ENCODE peak calls at places on chromosomes 16 and 17, in nine cellular contexts. X, M, R, F, H, K, O, L and J are unnamed samples.

GRCh38 chr17:31175237-31175636 is 80.5 kb downstream of the NF1 start:
- DNase-seq in X (no peak), M (no peak), R (no peak), F (no peak), H (no peak), K (no peak), O (no peak), L (no peak), J (no peak)

GRCh38 chr17:75722076-75722475 is 817 bp downstream of the ITGB4 start:
- DNase-seq in X (no peak), M (no peak), R (peak), F (no peak), H (no peak), K (no peak), O (no peak), L (no peak), J (no peak)

GRCh38 chr16:56858375-56858774 is 6.6 kb upstream of the SLC12A3 start:
- DNase-seq in X (no peak), M (no peak), R (peak), F (no peak), H (no peak), K (no peak), O (no peak), L (peak), J (no peak)

GRCh38 chr16:30527635-30528178 is 1.3 kb upstream of the ZNF768 start:
- DNase-seq in X (no peak), M (no peak), R (peak), F (no peak), H (no peak), K (no peak), O (no peak), L (no peak), J (peak)

GRCh38 chr16:90019543-90020259 is 445 bp upstream of the DBNDD1 start:
- DNase-seq in X (no peak), M (peak), R (no peak), F (peak), H (no peak), K (peak), O (no peak), L (no peak), J (no peak)

GRCh38 chr17:7852262-7852670 is 2.6 kb upstream of the TMEM88 start:
- DNase-seq in X (no peak), M (no peak), R (peak), F (no peak), H (no peak), K (no peak), O (no peak), L (peak), J (no peak)

GRCh38 chr17:79933863-79934652 is 94.8 kb upstream of the CBX4 start:
- DNase-seq in X (no peak), M (peak), R (peak), F (peak), H (no peak), K (no peak), O (peak), L (no peak), J (no peak)

GRCh38 chr16:4376126-4376819 is 4.6 kb downstream of the VASN start:
- DNase-seq in X (no peak), M (peak), R (peak), F (no peak), H (peak), K (no peak), O (peak), L (peak), J (peak)

GRCh38 chr17:45146616-45147101 is 1.6 kb upstream of the HEXIM1 start:
- DNase-seq in X (no peak), M (peak), R (no peak), F (no peak), H (no peak), K (no peak), O (no peak), L (no peak), J (no peak)

GRCh38 chr17:37791434-37791833 is 46.6 kb upstream of the HNF1B start:
- DNase-seq in X (no peak), M (no peak), R (no peak), F (peak), H (no peak), K (peak), O (no peak), L (no peak), J (no peak)

GRCh38 chr17:48427598-48427997 is 2.4 kb downstream of the SKAP1 start:
- DNase-seq in X (no peak), M (no peak), R (no peak), F (no peak), H (no peak), K (peak), O (no peak), L (no peak), J (no peak)

GRCh38 chr17:36623281-36623680 is 21.9 kb downstream of the MRM1 start:
- DNase-seq in X (no peak), M (no peak), R (no peak), F (no peak), H (no peak), K (no peak), O (no peak), L (no peak), J (no peak)

GRCh38 chr17:36592316-36592710 is 634 bp downstream of the DHRS11 start:
- DNase-seq in X (no peak), M (no peak), R (peak), F (peak), H (no peak), K (no peak), O (no peak), L (peak), J (no peak)

GRCh38 chr16:64196444-64196843 is 925.4 kb downstream of the CDH11 start:
- DNase-seq in X (no peak), M (no peak), R (no peak), F (no peak), H (no peak), K (no peak), O (no peak), L (no peak), J (no peak)

GRCh38 chr16:389317-389716 is 7.5 kb upstream of the PGAP6 start:
- DNase-seq in X (no peak), M (no peak), R (no peak), F (no peak), H (no peak), K (no peak), O (no peak), L (peak), J (no peak)

GRCh38 chr17:5837055-5837491 is 233.1 kb upstream of the WSCD1 start:
- DNase-seq in X (peak), M (no peak), R (no peak), F (peak), H (no peak), K (no peak), O (no peak), L (no peak), J (no peak)

GRCh38 chr17:69802045-69802740 is 272.8 kb upstream of the KCNJ16 start:
- DNase-seq in X (no peak), M (no peak), R (no peak), F (no peak), H (no peak), K (no peak), O (no peak), L (no peak), J (no peak)

GRCh38 chr17:76076100-76076764 is 1.7 kb downstream of the GALR2 start:
- DNase-seq in X (no peak), M (no peak), R (peak), F (no peak), H (no peak), K (no peak), O (no peak), L (no peak), J (no peak)

GRCh38 chr16:19697756-19698318 is 20.2 kb downstream of the KNOP1 start:
- DNase-seq in X (no peak), M (no peak), R (no peak), F (no peak), H (no peak), K (no peak), O (no peak), L (no peak), J (no peak)

GRCh38 chr16:17173134-17173729 is 297.5 kb downstream of the XYLT1 start:
- DNase-seq in X (no peak), M (peak), R (no peak), F (no peak), H (no peak), K (no peak), O (peak), L (no peak), J (peak)

GRCh38 chr16:23122107-23122506 is 27.1 kb downstream of the USP31 start:
- DNase-seq in X (no peak), M (no peak), R (no peak), F (no peak), H (no peak), K (no peak), O (no peak), L (no peak), J (no peak)

GRCh38 chr16:23119570-23119969 is 29.7 kb downstream of the USP31 start:
- DNase-seq in X (peak), M (no peak), R (no peak), F (no peak), H (no peak), K (no peak), O (no peak), L (no peak), J (no peak)

GRCh38 chr16:23124315-23124714 is 24.9 kb downstream of the USP31 start:
- DNase-seq in X (no peak), M (peak), R (no peak), F (peak), H (no peak), K (no peak), O (no peak), L (no peak), J (no peak)

GRCh38 chr16:23121024-23121423 is 28.2 kb downstream of the USP31 start:
- DNase-seq in X (no peak), M (no peak), R (no peak), F (no peak), H (no peak), K (no peak), O (no peak), L (no peak), J (no peak)

DNA sequence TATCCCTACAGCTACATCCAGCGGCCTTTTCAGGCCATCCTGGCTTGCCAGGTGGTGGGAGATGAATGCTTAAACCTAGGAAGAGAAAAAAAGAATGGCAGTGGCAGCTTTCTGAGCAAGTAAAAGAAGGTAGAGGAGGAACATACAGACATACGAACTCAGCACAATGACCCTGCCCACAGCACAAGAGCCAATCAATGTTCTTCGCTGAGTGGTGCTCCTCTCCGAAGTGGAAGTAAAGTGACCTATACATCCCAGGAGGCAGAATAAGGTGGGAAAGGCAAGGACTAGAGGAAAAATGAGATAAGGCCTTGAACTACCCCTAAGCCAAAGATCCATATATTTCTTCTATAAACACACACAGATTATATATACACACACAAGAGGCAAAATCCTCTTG is 28.7 kb downstream of the USP31 start:
- DNase-seq in X (no peak), M (no peak), R (no peak), F (no peak), H (no peak), K (no peak), O (no peak), L (no peak), J (no peak)
- H3K27ac ChIP-seq in X (peak), M (no peak), R (no peak), F (no peak), H (peak), K (no peak), O (peak), L (peak), J (no peak)

DNA sequence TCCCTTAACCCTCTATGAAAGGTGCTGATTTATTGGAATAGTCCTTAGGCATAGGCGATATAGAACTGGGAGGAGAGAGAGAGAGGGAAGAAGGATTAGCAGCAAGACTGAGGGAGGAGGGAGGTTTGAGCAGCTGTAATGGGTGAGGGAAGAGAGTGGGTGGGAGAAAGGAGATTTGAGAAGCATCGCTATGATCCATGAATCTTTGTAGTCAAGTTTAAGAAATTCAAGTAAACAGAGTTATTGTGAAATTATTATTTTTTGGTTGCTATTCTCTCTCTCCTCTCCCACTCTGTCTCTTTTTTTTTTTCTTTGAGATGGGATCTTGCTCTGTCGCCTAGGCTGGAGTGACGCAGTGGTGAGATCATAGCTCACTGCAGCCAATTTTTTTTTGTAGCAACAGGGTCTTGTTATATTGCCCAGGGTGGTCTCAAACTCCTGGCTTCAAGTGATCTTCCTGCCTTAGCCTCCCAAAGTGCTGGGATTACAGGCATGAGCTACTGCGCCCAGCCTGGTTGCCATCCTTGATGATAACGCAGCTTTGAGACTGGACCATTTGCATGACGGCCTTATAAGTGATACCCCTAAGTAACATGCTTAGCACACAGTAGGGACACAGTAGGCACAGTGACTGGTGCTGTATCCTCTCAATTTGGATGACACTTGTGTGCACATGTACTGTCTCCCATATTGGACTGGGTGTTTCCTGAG is 21.0 kb upstream of the TNS4 start:
- DNase-seq in X (no peak), M (no peak), R (no peak), F (no peak), H (no peak), K (no peak), O (no peak), L (no peak), J (no peak)
- H3K27ac ChIP-seq in X (peak), M (no peak), R (no peak), F (peak), H (no peak), K (no peak), O (no peak), L (no peak), J (no peak)

GRCh38 chr16:69327585-69328310 is 2.6 kb downstream of the PDF start:
- DNase-seq in X (no peak), M (no peak), R (peak), F (no peak), H (no peak), K (no peak), O (no peak), L (no peak), J (no peak)
- H3K27ac ChIP-seq in X (no peak), M (peak), R (peak), F (peak), H (no peak), K (no peak), O (no peak), L (no peak), J (no peak)

DNA sequence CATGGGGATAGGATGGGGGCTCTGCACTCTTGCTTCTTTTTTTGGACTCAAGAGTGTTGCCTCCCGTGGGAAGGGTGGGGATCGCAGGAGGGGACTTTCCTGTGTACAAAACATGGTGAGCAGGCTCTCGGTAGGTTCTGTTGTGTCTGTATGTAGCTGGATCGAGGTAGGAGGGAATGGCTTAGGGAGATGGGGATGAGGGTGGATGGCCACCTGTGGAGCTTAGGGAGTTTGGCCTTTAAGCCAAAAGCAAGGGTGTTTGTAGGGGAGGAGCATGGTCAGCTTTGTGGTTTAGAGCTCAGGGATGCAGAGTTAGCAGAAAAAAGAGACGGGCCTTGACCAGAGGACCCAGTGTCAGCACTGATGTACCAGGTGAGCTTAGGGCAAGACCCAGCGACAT is 11.0 kb upstream of the EDC4 start:
- DNase-seq in X (no peak), M (no peak), R (no peak), F (no peak), H (no peak), K (no peak), O (no peak), L (no peak), J (no peak)
- H3K27ac ChIP-seq in X (peak), M (peak), R (no peak), F (no peak), H (peak), K (no peak), O (no peak), L (peak), J (no peak)

GRCh38 chr16:81277681-81278080 is 37.1 kb upstream of the GAN start:
- DNase-seq in X (no peak), M (no peak), R (no peak), F (no peak), H (no peak), K (no peak), O (no peak), L (no peak), J (no peak)

GRCh38 chr16:81280393-81280792 is 34.4 kb upstream of the GAN start:
- DNase-seq in X (no peak), M (no peak), R (no peak), F (no peak), H (no peak), K (no peak), O (no peak), L (no peak), J (no peak)

GRCh38 chr16:81279375-81279774 is 35.4 kb upstream of the GAN start:
- DNase-seq in X (no peak), M (no peak), R (no peak), F (no peak), H (no peak), K (no peak), O (no peak), L (no peak), J (no peak)

GRCh38 chr16:81276323-81276722 is 37.8 kb downstream of the BCO1 start:
- DNase-seq in X (no peak), M (no peak), R (no peak), F (no peak), H (no peak), K (no peak), O (peak), L (no peak), J (peak)

GRCh38 chr16:81278526-81278925 is 36.2 kb upstream of the GAN start:
- DNase-seq in X (no peak), M (no peak), R (no peak), F (no peak), H (no peak), K (no peak), O (no peak), L (no peak), J (no peak)
- H3K27ac ChIP-seq in X (no peak), M (no peak), R (no peak), F (no peak), H (no peak), K (no peak), O (no peak), L (no peak), J (no peak)

GRCh38 chr17:16287563-16288027 is 65.7 kb downstream of the CENPV start:
- DNase-seq in X (no peak), M (no peak), R (no peak), F (no peak), H (no peak), K (no peak), O (no peak), L (no peak), J (no peak)

GRCh38 chr17:16286009-16286946 is 67.0 kb downstream of the CENPV start:
- DNase-seq in X (no peak), M (peak), R (peak), F (peak), H (peak), K (peak), O (no peak), L (peak), J (no peak)

GRCh38 chr17:16285646-16286008 is 67.6 kb downstream of the CENPV start:
- DNase-seq in X (no peak), M (no peak), R (no peak), F (no peak), H (no peak), K (no peak), O (no peak), L (no peak), J (no peak)

GRCh38 chr17:16286947-16287562 is 66.2 kb downstream of the CENPV start:
- DNase-seq in X (no peak), M (peak), R (no peak), F (no peak), H (no peak), K (no peak), O (no peak), L (peak), J (no peak)

GRCh38 chr17:16288860-16289571 is 64.3 kb downstream of the CENPV start:
- DNase-seq in X (no peak), M (no peak), R (no peak), F (no peak), H (no peak), K (no peak), O (no peak), L (no peak), J (no peak)
- H3K27ac ChIP-seq in X (no peak), M (no peak), R (no peak), F (peak), H (peak), K (no peak), O (no peak), L (no peak), J (no peak)

GRCh38 chr16:50280932-50281331 is 14.6 kb downstream of the ADCY7 start:
- DNase-seq in X (no peak), M (peak), R (peak), F (no peak), H (no peak), K (no peak), O (no peak), L (peak), J (no peak)
- H3K27ac ChIP-seq in X (no peak), M (no peak), R (no peak), F (no peak), H (no peak), K (no peak), O (peak), L (no peak), J (peak)